ENCODE peak calls at places on chromosome 2, in eight cellular contexts. J is epithelial cell of esophagus, H is transverse colon, D is left ventricle myocardium inferior, A is glutamatergic neuron, S is HL-60, M is cardiac muscle cell, B is Calu3. Q is an unnamed sample.

GRCh38 chr2:237732790-237733349 is 65.7 kb upstream of the RBM44 start:
- DNase-seq in J (no peak), S (no peak), B (no peak), A (peak), H (no peak), M (peak), D (peak), Q (no peak)

GRCh38 chr2:226798422-226799210 is 1.0 kb downstream of the IRS1 start:
- DNase-seq in A (peak), M (peak), B (peak), D (peak), H (peak), S (peak), J (peak), Q (peak)

GRCh38 chr2:97355176-97355575 is 234.5 kb downstream of the ANKRD36B start:
- DNase-seq in J (no peak), S (no peak), B (no peak), D (no peak), A (no peak), H (no peak), M (no peak), Q (no peak)

GRCh38 chr2:159086332-159086731 is 117.9 kb downstream of the TANC1 start:
- DNase-seq in H (peak), B (no peak), M (peak), J (no peak), S (no peak), D (no peak), A (no peak), Q (no peak)

GRCh38 chr2:178190938-178191910 is 3.1 kb upstream of the OSBPL6 start:
- DNase-seq in A (no peak), H (no peak), J (peak), M (peak), S (no peak), D (no peak), B (no peak), Q (no peak)

GRCh38 chr2:20157606-20157970 is 67.3 kb downstream of the SDC1 start:
- DNase-seq in S (no peak), H (no peak), M (no peak), A (no peak), D (no peak), J (no peak), B (no peak), Q (no peak)

GRCh38 chr2:8229546-8229986 is 452.3 kb upstream of the ID2 start:
- DNase-seq in H (peak), M (no peak), B (peak), S (peak), D (peak), A (no peak), J (no peak), Q (peak)

GRCh38 chr2:233470007-233470687 is 96.4 kb downstream of the USP40 start:
- DNase-seq in A (peak), B (no peak), H (peak), D (peak), S (no peak), M (no peak), J (no peak), Q (peak)

GRCh38 chr2:227267406-227268115 is 57.5 kb upstream of the MFF start:
- DNase-seq in D (peak), M (no peak), J (peak), S (no peak), A (no peak), B (no peak), H (no peak), Q (peak)

GRCh38 chr2:23516546-23517256 is 131.7 kb downstream of the KLHL29 start:
- DNase-seq in B (no peak), J (no peak), D (no peak), H (no peak), A (no peak), M (no peak), S (no peak), Q (no peak)

GRCh38 chr2:9286553-9287399 is 80.2 kb downstream of the ASAP2 start:
- DNase-seq in M (no peak), D (no peak), J (peak), H (no peak), S (no peak), A (no peak), B (peak), Q (no peak)

DNA sequence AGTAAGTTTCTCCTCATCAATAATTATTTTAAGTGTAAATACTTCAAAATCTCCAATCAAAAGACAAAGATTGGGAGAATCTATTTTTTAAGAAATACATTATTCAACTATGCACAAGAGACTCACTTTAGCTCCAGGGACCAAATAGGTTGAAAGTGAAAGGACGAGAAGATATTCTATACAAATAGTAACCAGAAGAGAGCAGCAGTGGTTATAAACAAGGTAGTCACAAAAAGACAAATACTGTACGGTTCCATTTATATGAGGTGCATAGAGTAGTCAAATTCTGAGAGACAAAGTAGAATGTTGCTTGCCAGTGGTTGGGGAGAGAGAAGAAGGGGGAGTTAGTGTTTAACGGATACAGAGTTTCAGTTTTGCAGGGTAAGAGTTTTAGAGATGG is 69.8 kb downstream of the POU3F3 start:
- DNase-seq in A (no peak), S (no peak), M (no peak), D (no peak), B (no peak), H (no peak), J (no peak), Q (no peak)
- TF ChIP-seq CTCF in A (no peak), S (no peak), M (no peak), D (no peak), B (no peak), H (no peak), J (no peak), Q (no peak)

DNA sequence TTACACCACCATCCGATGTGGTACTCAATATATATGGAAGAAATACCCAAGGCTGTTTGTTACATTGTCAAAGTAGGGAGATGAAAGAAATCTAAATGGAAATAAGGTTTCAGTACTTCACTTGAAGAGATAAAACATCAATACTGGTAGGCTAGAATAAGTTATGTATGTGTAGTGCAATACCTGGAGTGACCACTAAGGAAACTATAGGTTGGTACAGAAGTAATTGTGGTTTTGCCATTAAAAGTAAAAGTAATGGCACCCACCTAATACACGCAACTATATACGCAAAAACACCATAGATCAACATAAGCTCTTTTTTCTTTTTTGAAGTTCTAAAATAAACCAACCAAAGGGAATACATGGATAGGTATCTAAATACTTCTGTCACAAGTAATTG is 143.2 kb upstream of the KYNU start:
- DNase-seq in D (no peak), S (no peak), B (no peak), M (no peak), A (no peak), H (no peak), J (no peak), Q (no peak)
- TF ChIP-seq CTCF in D (no peak), S (peak), B (no peak), M (no peak), A (peak), H (no peak), J (no peak), Q (no peak)

GRCh38 chr2:119496682-119497081 is 27.6 kb downstream of the SCTR start:
- DNase-seq in S (no peak), J (no peak), A (no peak), H (no peak), B (no peak), M (no peak), D (no peak), Q (no peak)

GRCh38 chr2:119494163-119494790 is 30.0 kb downstream of the SCTR start:
- DNase-seq in M (no peak), H (no peak), B (no peak), S (no peak), J (no peak), D (no peak), A (no peak), Q (no peak)

GRCh38 chr2:119490653-119491195 is 33.6 kb downstream of the SCTR start:
- DNase-seq in S (no peak), D (no peak), J (peak), H (no peak), A (no peak), B (no peak), M (no peak), Q (no peak)

GRCh38 chr2:119491776-119492525 is 32.3 kb downstream of the SCTR start:
- DNase-seq in H (peak), S (no peak), J (peak), M (peak), B (peak), D (no peak), A (no peak), Q (no peak)

DNA sequence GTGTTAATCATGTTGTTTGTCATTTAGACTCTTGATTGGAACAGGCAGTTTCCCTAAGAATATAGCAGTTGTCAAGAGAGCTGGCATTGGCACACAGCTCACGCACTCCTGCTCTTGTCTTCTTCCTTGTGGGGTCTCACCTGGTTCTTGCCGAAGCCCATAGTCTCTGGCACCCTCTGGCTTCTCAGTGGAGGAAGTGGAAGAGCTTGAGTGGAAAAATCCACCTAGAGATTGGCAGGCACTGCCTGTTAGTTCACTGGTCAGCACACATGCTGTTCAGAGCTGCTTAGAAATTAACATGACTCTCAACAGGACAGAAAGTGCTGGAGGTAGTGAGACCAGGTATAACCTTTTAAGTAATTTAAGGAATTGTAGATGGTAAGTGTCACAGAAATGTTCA is 28.3 kb downstream of the SCTR start:
- DNase-seq in J (no peak), D (no peak), A (no peak), S (no peak), M (no peak), H (no peak), B (no peak), Q (no peak)
- TF ChIP-seq CTCF in J (no peak), D (peak), A (no peak), S (no peak), M (no peak), H (no peak), B (no peak), Q (no peak)

GRCh38 chr2:96260404-96261260 is 5.2 kb downstream of the TMEM127 start:
- DNase-seq in H (peak), M (peak), B (peak), D (peak), S (peak), J (peak), A (peak), Q (peak)
- TF ChIP-seq CTCF in H (peak), M (peak), B (peak), D (peak), S (peak), J (peak), A (no peak), Q (peak)

DNA sequence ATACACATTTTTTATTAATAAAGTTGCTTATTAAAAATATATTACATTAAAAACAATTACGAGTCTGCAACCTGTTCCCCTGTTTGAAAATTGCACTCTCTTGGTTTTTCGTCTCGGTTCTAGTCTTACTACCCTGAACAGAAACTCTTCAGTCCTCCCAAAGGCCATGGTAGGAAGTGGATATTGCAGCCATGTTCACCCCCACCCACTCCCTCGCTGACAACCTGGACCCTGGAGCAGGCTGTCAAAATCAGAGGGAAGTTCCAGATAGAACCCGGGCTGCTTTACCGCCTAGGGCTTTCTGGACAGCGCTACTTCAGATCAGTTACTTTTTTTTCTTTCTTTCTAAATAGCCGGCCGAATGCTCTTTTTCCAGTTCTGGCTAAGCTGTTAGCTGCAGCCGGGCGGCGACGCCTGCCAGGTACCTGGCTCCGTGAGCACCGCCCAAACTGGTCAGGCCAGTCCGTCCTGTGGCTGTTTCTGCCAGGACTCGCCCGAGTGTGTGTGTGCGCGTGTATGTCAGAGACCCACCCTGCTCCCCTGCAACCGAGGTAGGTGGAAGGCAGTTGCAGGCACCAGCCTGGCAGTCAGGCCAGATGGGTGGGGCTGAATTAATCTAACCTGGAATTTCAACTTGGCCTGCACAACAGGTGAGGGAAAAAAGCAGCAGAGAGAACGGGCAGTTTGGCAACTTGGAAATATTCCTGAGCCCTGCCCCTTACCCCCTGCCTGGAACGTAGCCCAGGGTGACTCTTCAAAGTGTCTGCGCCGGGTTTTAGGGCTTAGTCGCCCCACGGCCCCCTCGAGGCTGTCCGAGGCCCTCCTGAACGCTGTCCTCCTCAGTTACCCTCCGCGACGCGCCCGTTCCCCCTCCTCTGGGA is 1.1 kb upstream of the TET3 start:
- DNase-seq in D (no peak), M (peak), H (peak), S (peak), J (peak), B (peak), A (peak), Q (no peak)
- TF ChIP-seq CTCF in D (no peak), M (no peak), H (peak), S (no peak), J (peak), B (no peak), A (no peak), Q (no peak)

DNA sequence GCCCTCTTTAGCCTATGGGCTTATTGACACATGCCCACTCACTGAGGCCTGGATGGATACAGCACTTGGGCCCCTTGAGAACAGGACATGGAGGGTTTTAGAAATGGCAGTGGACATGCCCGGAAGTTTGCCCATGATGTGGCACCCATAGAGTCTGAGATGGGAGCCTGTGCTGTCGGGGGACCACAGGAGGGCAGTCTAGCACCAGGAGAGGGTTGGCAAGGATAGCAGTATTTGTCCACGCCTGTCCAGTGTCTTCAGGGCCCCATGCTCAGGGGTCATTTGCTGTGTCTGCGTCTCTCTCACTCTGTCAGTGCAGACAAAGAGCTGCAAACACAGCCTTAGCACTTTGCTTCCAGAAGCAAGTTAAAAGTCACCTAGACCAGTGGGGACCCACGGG is 48.7 kb downstream of the IL1RL2 start:
- DNase-seq in D (no peak), S (no peak), B (peak), M (peak), A (no peak), H (no peak), J (peak), Q (no peak)
- TF ChIP-seq CTCF in D (no peak), S (peak), B (no peak), M (peak), A (no peak), H (no peak), J (peak), Q (no peak)

DNA sequence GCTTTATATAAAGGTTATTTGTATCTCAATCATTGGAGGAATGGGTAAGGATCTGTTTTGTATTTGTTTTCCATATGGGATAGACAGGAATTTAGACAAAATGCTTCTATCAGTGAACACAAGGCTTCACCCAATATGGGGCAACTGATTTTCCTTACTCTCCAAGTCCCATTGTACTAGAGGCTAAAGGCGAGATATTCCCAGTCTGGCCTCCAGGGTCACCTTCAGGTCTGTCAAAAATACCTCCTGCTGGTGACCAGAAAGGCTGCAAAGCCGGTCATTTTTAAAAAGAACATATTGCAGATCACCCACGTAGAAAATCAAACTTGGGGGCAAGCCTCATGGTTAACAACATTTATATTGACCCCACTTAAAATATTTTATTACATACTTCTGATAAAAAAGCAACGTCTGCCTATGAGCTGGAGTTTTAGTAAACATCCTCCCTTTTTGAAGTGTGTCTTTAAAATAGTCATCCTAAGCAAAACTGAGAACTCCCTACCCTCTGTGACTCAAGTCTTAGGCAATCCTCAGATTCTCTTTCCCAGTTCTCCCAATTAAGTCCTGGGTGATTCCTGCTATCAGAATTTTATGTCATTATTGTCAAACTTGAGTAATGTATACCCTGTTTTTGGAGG is 276.6 kb downstream of the MREG start:
- DNase-seq in B (no peak), M (peak), A (no peak), H (no peak), S (no peak), D (no peak), J (peak), Q (no peak)
- TF ChIP-seq CTCF in B (peak), M (peak), A (peak), H (peak), S (no peak), D (no peak), J (peak), Q (peak)

GRCh38 chr2:39530423-39530866 is 93.4 kb upstream of the MAP4K3 start:
- DNase-seq in B (no peak), S (no peak), J (no peak), D (no peak), M (no peak), A (no peak), H (no peak), Q (no peak)
- TF ChIP-seq CTCF in B (no peak), S (no peak), J (no peak), D (no peak), M (no peak), A (no peak), H (no peak), Q (no peak)

GRCh38 chr2:32772623-32773221 is 144.9 kb downstream of the TTC27 start:
- DNase-seq in M (peak), S (no peak), H (no peak), B (peak), D (no peak), A (no peak), J (peak), Q (no peak)
- TF ChIP-seq CTCF in M (peak), S (peak), H (peak), B (peak), D (peak), A (peak), J (peak), Q (peak)

Q was measured in ovary.